ENCODE peak calls at places on chromosomes 6 and 20, in seven cellular contexts. One of them, this sample, is unnamed.

GRCh38 chr6:2853766-2854393 is 12.2 kb upstream of the SERPINB1 start:
- DNase-seq in cardiac septum: no peak
- DNase-seq in stimulated activated CD4-positive, alpha-beta T cell treated with anti-CD3 and anti-CD28 coated beads, Interleukin-15, amount 100 ng/mL, for 1 hour: no peak
- DNase-seq in RPMI8226: peak
- DNase-seq in CD8-positive, alpha-beta T cell: peak
- DNase-seq in glutamatergic neuron: no peak
- DNase-seq in T follicular helper cell: peak
- DNase-seq in this sample: no peak

GRCh38 chr6:105452924-105453756 is 50.3 kb upstream of the PREP start:
- DNase-seq in cardiac septum: no peak
- DNase-seq in stimulated activated CD4-positive, alpha-beta T cell treated with anti-CD3 and anti-CD28 coated beads, Interleukin-15, amount 100 ng/mL, for 1 hour: no peak
- DNase-seq in RPMI8226: no peak
- DNase-seq in CD8-positive, alpha-beta T cell: peak
- DNase-seq in glutamatergic neuron: no peak
- DNase-seq in T follicular helper cell: no peak
- DNase-seq in this sample: no peak

GRCh38 chr6:42269553-42269952 is 51.9 kb upstream of the MRPS10 start:
- DNase-seq in cardiac septum: no peak
- DNase-seq in stimulated activated CD4-positive, alpha-beta T cell treated with anti-CD3 and anti-CD28 coated beads, Interleukin-15, amount 100 ng/mL, for 1 hour: no peak
- DNase-seq in RPMI8226: peak
- DNase-seq in CD8-positive, alpha-beta T cell: peak
- DNase-seq in glutamatergic neuron: no peak
- DNase-seq in T follicular helper cell: no peak
- DNase-seq in this sample: no peak

GRCh38 chr20:63234693-63235398 is 859 bp upstream of the BIRC7 start:
- DNase-seq in cardiac septum: no peak
- DNase-seq in stimulated activated CD4-positive, alpha-beta T cell treated with anti-CD3 and anti-CD28 coated beads, Interleukin-15, amount 100 ng/mL, for 1 hour: no peak
- DNase-seq in RPMI8226: peak
- DNase-seq in CD8-positive, alpha-beta T cell: no peak
- DNase-seq in glutamatergic neuron: peak
- DNase-seq in T follicular helper cell: no peak
- DNase-seq in this sample: no peak

GRCh38 chr6:88983532-88983931 is 20.1 kb upstream of the RNGTT start:
- DNase-seq in cardiac septum: no peak
- DNase-seq in stimulated activated CD4-positive, alpha-beta T cell treated with anti-CD3 and anti-CD28 coated beads, Interleukin-15, amount 100 ng/mL, for 1 hour: no peak
- DNase-seq in RPMI8226: no peak
- DNase-seq in CD8-positive, alpha-beta T cell: no peak
- DNase-seq in glutamatergic neuron: peak
- DNase-seq in T follicular helper cell: no peak
- DNase-seq in this sample: no peak

GRCh38 chr20:19404836-19405235 is 192.4 kb downstream of the SLC24A3 start:
- DNase-seq in cardiac septum: no peak
- DNase-seq in stimulated activated CD4-positive, alpha-beta T cell treated with anti-CD3 and anti-CD28 coated beads, Interleukin-15, amount 100 ng/mL, for 1 hour: no peak
- DNase-seq in RPMI8226: no peak
- DNase-seq in CD8-positive, alpha-beta T cell: no peak
- DNase-seq in glutamatergic neuron: no peak
- DNase-seq in T follicular helper cell: no peak
- DNase-seq in this sample: no peak

GRCh38 chr6:129617986-129618385 is 92.0 kb downstream of the ARHGAP18 start:
- DNase-seq in cardiac septum: no peak
- DNase-seq in stimulated activated CD4-positive, alpha-beta T cell treated with anti-CD3 and anti-CD28 coated beads, Interleukin-15, amount 100 ng/mL, for 1 hour: no peak
- DNase-seq in RPMI8226: no peak
- DNase-seq in CD8-positive, alpha-beta T cell: no peak
- DNase-seq in glutamatergic neuron: no peak
- DNase-seq in T follicular helper cell: no peak
- DNase-seq in this sample: no peak

GRCh38 chr20:25283221-25283951 is 35.5 kb downstream of the PYGB start:
- DNase-seq in cardiac septum: peak
- DNase-seq in stimulated activated CD4-positive, alpha-beta T cell treated with anti-CD3 and anti-CD28 coated beads, Interleukin-15, amount 100 ng/mL, for 1 hour: no peak
- DNase-seq in RPMI8226: no peak
- DNase-seq in CD8-positive, alpha-beta T cell: no peak
- DNase-seq in glutamatergic neuron: peak
- DNase-seq in T follicular helper cell: no peak
- DNase-seq in this sample: no peak

GRCh38 chr20:38615283-38615682 is 13.7 kb downstream of the ARHGAP40 start:
- DNase-seq in cardiac septum: no peak
- DNase-seq in stimulated activated CD4-positive, alpha-beta T cell treated with anti-CD3 and anti-CD28 coated beads, Interleukin-15, amount 100 ng/mL, for 1 hour: no peak
- DNase-seq in RPMI8226: no peak
- DNase-seq in CD8-positive, alpha-beta T cell: no peak
- DNase-seq in glutamatergic neuron: no peak
- DNase-seq in T follicular helper cell: no peak
- DNase-seq in this sample: no peak

GRCh38 chr20:41894255-41894963 is 276.2 kb upstream of the CHD6 start:
- DNase-seq in cardiac septum: no peak
- DNase-seq in stimulated activated CD4-positive, alpha-beta T cell treated with anti-CD3 and anti-CD28 coated beads, Interleukin-15, amount 100 ng/mL, for 1 hour: no peak
- DNase-seq in RPMI8226: no peak
- DNase-seq in CD8-positive, alpha-beta T cell: no peak
- DNase-seq in glutamatergic neuron: no peak
- DNase-seq in T follicular helper cell: no peak
- DNase-seq in this sample: no peak

GRCh38 chr20:34215711-34216381 is 25.4 kb upstream of the ASIP start:
- DNase-seq in cardiac septum: peak
- DNase-seq in stimulated activated CD4-positive, alpha-beta T cell treated with anti-CD3 and anti-CD28 coated beads, Interleukin-15, amount 100 ng/mL, for 1 hour: no peak
- DNase-seq in RPMI8226: peak
- DNase-seq in CD8-positive, alpha-beta T cell: peak
- DNase-seq in glutamatergic neuron: peak
- DNase-seq in T follicular helper cell: no peak
- DNase-seq in this sample: peak

GRCh38 chr6:136723780-136724179 is 68.5 kb downstream of the MAP3K5 start:
- DNase-seq in cardiac septum: no peak
- DNase-seq in stimulated activated CD4-positive, alpha-beta T cell treated with anti-CD3 and anti-CD28 coated beads, Interleukin-15, amount 100 ng/mL, for 1 hour: peak
- DNase-seq in RPMI8226: peak
- DNase-seq in CD8-positive, alpha-beta T cell: peak
- DNase-seq in glutamatergic neuron: no peak
- DNase-seq in T follicular helper cell: peak
- DNase-seq in this sample: no peak

GRCh38 chr6:26385734-26386125 is 2.8 kb downstream of the BTN2A2 start:
- DNase-seq in cardiac septum: no peak
- DNase-seq in stimulated activated CD4-positive, alpha-beta T cell treated with anti-CD3 and anti-CD28 coated beads, Interleukin-15, amount 100 ng/mL, for 1 hour: no peak
- DNase-seq in RPMI8226: no peak
- DNase-seq in CD8-positive, alpha-beta T cell: no peak
- DNase-seq in glutamatergic neuron: no peak
- DNase-seq in T follicular helper cell: no peak
- DNase-seq in this sample: no peak

GRCh38 chr20:50151034-50151743 is 2.3 kb downstream of the PEDS1 start:
- DNase-seq in cardiac septum: no peak
- DNase-seq in stimulated activated CD4-positive, alpha-beta T cell treated with anti-CD3 and anti-CD28 coated beads, Interleukin-15, amount 100 ng/mL, for 1 hour: no peak
- DNase-seq in RPMI8226: no peak
- DNase-seq in CD8-positive, alpha-beta T cell: no peak
- DNase-seq in glutamatergic neuron: no peak
- DNase-seq in T follicular helper cell: no peak
- DNase-seq in this sample: no peak

GRCh38 chr20:62685781-62686555 is 22.7 kb upstream of the NTSR1 start:
- DNase-seq in cardiac septum: peak
- DNase-seq in stimulated activated CD4-positive, alpha-beta T cell treated with anti-CD3 and anti-CD28 coated beads, Interleukin-15, amount 100 ng/mL, for 1 hour: no peak
- DNase-seq in RPMI8226: peak
- DNase-seq in CD8-positive, alpha-beta T cell: peak
- DNase-seq in glutamatergic neuron: peak
- DNase-seq in T follicular helper cell: no peak
- DNase-seq in this sample: peak

GRCh38 chr20:62959101-62959971 is 6.8 kb downstream of the SLC17A9 start:
- DNase-seq in cardiac septum: no peak
- DNase-seq in stimulated activated CD4-positive, alpha-beta T cell treated with anti-CD3 and anti-CD28 coated beads, Interleukin-15, amount 100 ng/mL, for 1 hour: no peak
- DNase-seq in RPMI8226: no peak
- DNase-seq in CD8-positive, alpha-beta T cell: no peak
- DNase-seq in glutamatergic neuron: no peak
- DNase-seq in T follicular helper cell: no peak
- DNase-seq in this sample: no peak

GRCh38 chr6:97666889-97667288 is 383.9 kb upstream of the MMS22L start:
- DNase-seq in cardiac septum: no peak
- DNase-seq in stimulated activated CD4-positive, alpha-beta T cell treated with anti-CD3 and anti-CD28 coated beads, Interleukin-15, amount 100 ng/mL, for 1 hour: no peak
- DNase-seq in RPMI8226: no peak
- DNase-seq in CD8-positive, alpha-beta T cell: no peak
- DNase-seq in glutamatergic neuron: no peak
- DNase-seq in T follicular helper cell: no peak
- DNase-seq in this sample: no peak

GRCh38 chr6:95364016-95364604 is 213.2 kb upstream of the MANEA start:
- DNase-seq in cardiac septum: no peak
- DNase-seq in stimulated activated CD4-positive, alpha-beta T cell treated with anti-CD3 and anti-CD28 coated beads, Interleukin-15, amount 100 ng/mL, for 1 hour: no peak
- DNase-seq in RPMI8226: peak
- DNase-seq in CD8-positive, alpha-beta T cell: no peak
- DNase-seq in glutamatergic neuron: no peak
- DNase-seq in T follicular helper cell: no peak
- DNase-seq in this sample: peak

GRCh38 chr6:13523826-13524622 is 36.6 kb upstream of the GFOD1 start:
- DNase-seq in cardiac septum: no peak
- DNase-seq in stimulated activated CD4-positive, alpha-beta T cell treated with anti-CD3 and anti-CD28 coated beads, Interleukin-15, amount 100 ng/mL, for 1 hour: no peak
- DNase-seq in RPMI8226: peak
- DNase-seq in CD8-positive, alpha-beta T cell: no peak
- DNase-seq in glutamatergic neuron: no peak
- DNase-seq in T follicular helper cell: no peak
- DNase-seq in this sample: no peak

GRCh38 chr6:128350416-128351254 is 169.8 kb downstream of the PTPRK start:
- DNase-seq in cardiac septum: no peak
- DNase-seq in stimulated activated CD4-positive, alpha-beta T cell treated with anti-CD3 and anti-CD28 coated beads, Interleukin-15, amount 100 ng/mL, for 1 hour: no peak
- DNase-seq in RPMI8226: no peak
- DNase-seq in CD8-positive, alpha-beta T cell: no peak
- DNase-seq in glutamatergic neuron: no peak
- DNase-seq in T follicular helper cell: no peak
- DNase-seq in this sample: no peak

GRCh38 chr20:3247638-3248037 is 8.6 kb upstream of the SLC4A11 start:
- DNase-seq in cardiac septum: no peak
- DNase-seq in stimulated activated CD4-positive, alpha-beta T cell treated with anti-CD3 and anti-CD28 coated beads, Interleukin-15, amount 100 ng/mL, for 1 hour: no peak
- DNase-seq in RPMI8226: no peak
- DNase-seq in CD8-positive, alpha-beta T cell: no peak
- DNase-seq in glutamatergic neuron: no peak
- DNase-seq in T follicular helper cell: no peak
- DNase-seq in this sample: no peak

GRCh38 chr6:148304976-148305375 is 37.7 kb upstream of the SASH1 start:
- DNase-seq in cardiac septum: no peak
- DNase-seq in stimulated activated CD4-positive, alpha-beta T cell treated with anti-CD3 and anti-CD28 coated beads, Interleukin-15, amount 100 ng/mL, for 1 hour: no peak
- DNase-seq in RPMI8226: no peak
- DNase-seq in CD8-positive, alpha-beta T cell: no peak
- DNase-seq in glutamatergic neuron: no peak
- DNase-seq in T follicular helper cell: no peak
- DNase-seq in this sample: no peak

GRCh38 chr6:36809933-36810844 is 29.1 kb downstream of the CPNE5 start:
- DNase-seq in cardiac septum: no peak
- DNase-seq in stimulated activated CD4-positive, alpha-beta T cell treated with anti-CD3 and anti-CD28 coated beads, Interleukin-15, amount 100 ng/mL, for 1 hour: no peak
- DNase-seq in RPMI8226: no peak
- DNase-seq in CD8-positive, alpha-beta T cell: no peak
- DNase-seq in glutamatergic neuron: no peak
- DNase-seq in T follicular helper cell: no peak
- DNase-seq in this sample: no peak

GRCh38 chr6:36118550-36119107 is 11.7 kb upstream of the MAPK13 start:
- DNase-seq in cardiac septum: peak
- DNase-seq in stimulated activated CD4-positive, alpha-beta T cell treated with anti-CD3 and anti-CD28 coated beads, Interleukin-15, amount 100 ng/mL, for 1 hour: no peak
- DNase-seq in RPMI8226: no peak
- DNase-seq in CD8-positive, alpha-beta T cell: peak
- DNase-seq in glutamatergic neuron: peak
- DNase-seq in T follicular helper cell: peak
- DNase-seq in this sample: peak

GRCh38 chr6:125821825-125822281 is 31.1 kb downstream of the NCOA7 start:
- DNase-seq in cardiac septum: no peak
- DNase-seq in stimulated activated CD4-positive, alpha-beta T cell treated with anti-CD3 and anti-CD28 coated beads, Interleukin-15, amount 100 ng/mL, for 1 hour: no peak
- DNase-seq in RPMI8226: no peak
- DNase-seq in CD8-positive, alpha-beta T cell: no peak
- DNase-seq in glutamatergic neuron: no peak
- DNase-seq in T follicular helper cell: no peak
- DNase-seq in this sample: no peak

GRCh38 chr6:7975764-7976146 is 65.2 kb upstream of the TXNDC5 start:
- DNase-seq in cardiac septum: no peak
- DNase-seq in stimulated activated CD4-positive, alpha-beta T cell treated with anti-CD3 and anti-CD28 coated beads, Interleukin-15, amount 100 ng/mL, for 1 hour: no peak
- DNase-seq in RPMI8226: peak
- DNase-seq in CD8-positive, alpha-beta T cell: no peak
- DNase-seq in glutamatergic neuron: no peak
- DNase-seq in T follicular helper cell: no peak
- DNase-seq in this sample: no peak

GRCh38 chr6:41780623-41781301 is at the start of gene PRICKLE4:
- DNase-seq in cardiac septum: peak
- DNase-seq in stimulated activated CD4-positive, alpha-beta T cell treated with anti-CD3 and anti-CD28 coated beads, Interleukin-15, amount 100 ng/mL, for 1 hour: no peak
- DNase-seq in RPMI8226: no peak
- DNase-seq in CD8-positive, alpha-beta T cell: no peak
- DNase-seq in glutamatergic neuron: peak
- DNase-seq in T follicular helper cell: no peak
- DNase-seq in this sample: no peak

GRCh38 chr6:121917834-121918559 is 481.5 kb upstream of the HSF2 start:
- DNase-seq in cardiac septum: no peak
- DNase-seq in stimulated activated CD4-positive, alpha-beta T cell treated with anti-CD3 and anti-CD28 coated beads, Interleukin-15, amount 100 ng/mL, for 1 hour: no peak
- DNase-seq in RPMI8226: no peak
- DNase-seq in CD8-positive, alpha-beta T cell: no peak
- DNase-seq in glutamatergic neuron: no peak
- DNase-seq in T follicular helper cell: no peak
- DNase-seq in this sample: no peak

GRCh38 chr6:135537782-135538301 is 40.3 kb upstream of the AHI1 start:
- DNase-seq in cardiac septum: no peak
- DNase-seq in stimulated activated CD4-positive, alpha-beta T cell treated with anti-CD3 and anti-CD28 coated beads, Interleukin-15, amount 100 ng/mL, for 1 hour: no peak
- DNase-seq in RPMI8226: no peak
- DNase-seq in CD8-positive, alpha-beta T cell: peak
- DNase-seq in glutamatergic neuron: no peak
- DNase-seq in T follicular helper cell: no peak
- DNase-seq in this sample: no peak

GRCh38 chr6:7108964-7109836 is 1.4 kb downstream of the RREB1 start:
- DNase-seq in cardiac septum: peak
- DNase-seq in stimulated activated CD4-positive, alpha-beta T cell treated with anti-CD3 and anti-CD28 coated beads, Interleukin-15, amount 100 ng/mL, for 1 hour: no peak
- DNase-seq in RPMI8226: peak
- DNase-seq in CD8-positive, alpha-beta T cell: peak
- DNase-seq in glutamatergic neuron: peak
- DNase-seq in T follicular helper cell: peak
- DNase-seq in this sample: peak

GRCh38 chr6:155301867-155302266 is 12.4 kb downstream of the TFB1M start:
- DNase-seq in cardiac septum: no peak
- DNase-seq in stimulated activated CD4-positive, alpha-beta T cell treated with anti-CD3 and anti-CD28 coated beads, Interleukin-15, amount 100 ng/mL, for 1 hour: no peak
- DNase-seq in RPMI8226: no peak
- DNase-seq in CD8-positive, alpha-beta T cell: no peak
- DNase-seq in glutamatergic neuron: no peak
- DNase-seq in T follicular helper cell: no peak
- DNase-seq in this sample: no peak

GRCh38 chr6:141326426-141326825 is 806.3 kb upstream of the GJE1 start:
- DNase-seq in cardiac septum: no peak
- DNase-seq in stimulated activated CD4-positive, alpha-beta T cell treated with anti-CD3 and anti-CD28 coated beads, Interleukin-15, amount 100 ng/mL, for 1 hour: no peak
- DNase-seq in RPMI8226: no peak
- DNase-seq in CD8-positive, alpha-beta T cell: peak
- DNase-seq in glutamatergic neuron: no peak
- DNase-seq in T follicular helper cell: peak
- DNase-seq in this sample: no peak

GRCh38 chr6:142800240-142800639 is 144.7 kb downstream of the HIVEP2 start:
- DNase-seq in cardiac septum: no peak
- DNase-seq in stimulated activated CD4-positive, alpha-beta T cell treated with anti-CD3 and anti-CD28 coated beads, Interleukin-15, amount 100 ng/mL, for 1 hour: no peak
- DNase-seq in RPMI8226: no peak
- DNase-seq in CD8-positive, alpha-beta T cell: no peak
- DNase-seq in glutamatergic neuron: no peak
- DNase-seq in T follicular helper cell: no peak
- DNase-seq in this sample: no peak